ENCODE peak calls at places on chromosomes 7 and 10, in four cellular contexts. W is GM12878, U is HepG2, I is K562. O is an unnamed sample.

GRCh38 chr10:1054684-1055083 is 1.5 kb upstream of the WDR37 start:
- DNase-seq in W (no peak), U (no peak), I (no peak), O (peak)

GRCh38 chr7:135147899-135148721 is at the start of gene TMEM140:
- DNase-seq in W (peak), U (peak), I (no peak), O (no peak)

GRCh38 chr10:18690541-18690940 is 31.3 kb downstream of the ARL5B start:
- DNase-seq in W (no peak), U (no peak), I (no peak), O (no peak)

GRCh38 chr7:801940-802364 is 30.3 kb upstream of the SUN1 start:
- DNase-seq in W (no peak), U (no peak), I (no peak), O (no peak)

GRCh38 chr7:116574025-116574822 is 49.4 kb downstream of the CAV1 start:
- DNase-seq in W (no peak), U (no peak), I (no peak), O (no peak)

GRCh38 chr10:78212134-78212785 is 178.6 kb downstream of the RPS24 start:
- DNase-seq in W (no peak), U (no peak), I (no peak), O (no peak)

GRCh38 chr7:19442016-19442785 is 266.6 kb downstream of the POLR1F start:
- DNase-seq in W (no peak), U (no peak), I (no peak), O (peak)

GRCh38 chr10:54434782-54435181 is 366.2 kb downstream of the PCDH15 start:
- DNase-seq in W (no peak), U (no peak), I (no peak), O (no peak)

GRCh38 chr10:120979435-120980315 is 128.5 kb downstream of the WDR11 start:
- DNase-seq in W (no peak), U (peak), I (no peak), O (peak)

GRCh38 chr10:104304927-104305326 is 33.3 kb downstream of the ITPRIP start:
- DNase-seq in W (no peak), U (no peak), I (no peak), O (no peak)

GRCh38 chr10:27372095-27372494 is 131.5 kb upstream of the ACBD5 start:
- DNase-seq in W (no peak), U (no peak), I (no peak), O (no peak)

GRCh38 chr7:132359746-132360145 is 216.5 kb downstream of the PLXNA4 start:
- DNase-seq in W (no peak), U (no peak), I (no peak), O (no peak)
- TF ChIP-seq SP1 in W (no peak), U (no peak), I (no peak), O (no peak)

GRCh38 chr10:118800920-118801319 is 46.1 kb upstream of the CACUL1 start:
- DNase-seq in W (no peak), U (peak), I (no peak), O (peak)
- TF ChIP-seq FOXM1 in W (no peak), U (no peak), I (no peak), O (no peak)

DNA sequence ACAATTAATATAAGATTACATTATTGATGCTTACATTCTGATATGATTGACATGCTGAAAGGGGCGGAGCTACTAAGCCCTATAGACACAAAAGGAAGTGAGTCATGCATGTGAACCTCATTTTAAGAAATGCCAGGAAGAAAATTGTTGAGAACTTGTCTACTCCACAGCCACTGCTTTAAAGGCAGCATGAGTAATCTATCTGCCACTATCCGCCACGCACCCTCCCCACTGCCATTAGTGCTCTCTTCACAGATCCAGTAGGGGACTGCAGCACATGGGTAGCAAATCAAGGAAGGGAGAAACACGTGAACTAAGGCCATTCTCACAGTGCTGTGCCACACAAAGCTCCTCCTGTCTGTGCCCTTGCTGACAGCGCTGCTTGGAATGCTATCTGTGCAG is 524.8 kb downstream of the GRM8 start:
- DNase-seq in W (no peak), U (no peak), I (peak), O (no peak)
- TF ChIP-seq SP1 in W (no peak), U (no peak), I (no peak), O (no peak)

GRCh38 chr7:131898418-131898817 is 342.0 kb upstream of the PODXL start:
- DNase-seq in W (no peak), U (no peak), I (no peak), O (no peak)
- TF ChIP-seq FOXM1 in W (no peak), U (no peak), I (no peak), O (no peak)

DNA sequence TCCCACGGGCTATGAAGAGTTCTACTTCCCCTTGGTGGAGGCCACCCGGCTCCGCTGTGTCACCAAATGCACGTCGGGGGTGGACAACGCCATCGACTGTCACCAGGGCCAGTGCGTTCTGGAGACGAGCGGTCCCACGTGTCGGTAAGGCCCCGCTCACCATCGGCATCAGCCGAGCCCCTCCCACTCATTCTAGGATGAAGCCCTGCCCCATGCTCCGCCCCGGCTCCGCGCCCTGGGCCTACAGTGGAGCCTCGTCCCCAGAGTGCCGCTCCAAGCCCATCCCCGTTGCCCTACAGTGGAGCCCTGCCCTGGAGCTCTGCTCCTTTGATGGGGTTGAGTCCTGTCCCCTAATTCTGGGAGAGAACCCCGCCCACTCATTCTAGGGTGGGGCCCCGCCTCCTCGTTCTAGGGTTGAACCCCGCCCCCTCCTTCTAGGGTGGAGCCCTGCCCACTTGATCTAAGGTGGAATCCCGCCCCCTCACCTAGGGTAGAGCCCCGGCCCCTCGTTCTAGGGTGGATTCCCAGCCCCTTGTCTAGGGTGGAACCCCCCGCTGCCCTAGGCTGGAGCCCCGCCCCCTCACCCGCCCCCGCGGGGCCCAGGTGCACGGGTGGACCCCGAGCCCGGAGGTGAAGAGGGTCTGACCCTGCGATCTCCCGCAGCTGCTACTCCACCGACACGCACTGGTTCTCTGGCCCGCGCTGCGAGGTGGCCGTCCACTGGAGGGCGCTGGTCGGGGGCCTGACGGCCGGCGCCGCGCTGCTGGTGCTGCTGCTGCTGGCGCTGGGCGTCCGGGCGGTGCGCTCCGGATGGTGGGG is 3.4 kb upstream of the MUC12 start:
- DNase-seq in W (no peak), U (peak), I (peak), O (peak)
- TF ChIP-seq SP1 in W (no peak), U (peak), I (peak), O (no peak)

GRCh38 chr10:124221356-124222297 is 128.2 kb upstream of the CHST15 start:
- DNase-seq in W (peak), U (no peak), I (no peak), O (no peak)
- TF ChIP-seq FOXM1 in W (peak), U (no peak), I (no peak), O (no peak)

GRCh38 chr7:24922099-24922773 is 57.7 kb downstream of the OSBPL3 start:
- DNase-seq in W (no peak), U (no peak), I (no peak), O (no peak)
- TF ChIP-seq SP1 in W (no peak), U (no peak), I (no peak), O (no peak)

DNA sequence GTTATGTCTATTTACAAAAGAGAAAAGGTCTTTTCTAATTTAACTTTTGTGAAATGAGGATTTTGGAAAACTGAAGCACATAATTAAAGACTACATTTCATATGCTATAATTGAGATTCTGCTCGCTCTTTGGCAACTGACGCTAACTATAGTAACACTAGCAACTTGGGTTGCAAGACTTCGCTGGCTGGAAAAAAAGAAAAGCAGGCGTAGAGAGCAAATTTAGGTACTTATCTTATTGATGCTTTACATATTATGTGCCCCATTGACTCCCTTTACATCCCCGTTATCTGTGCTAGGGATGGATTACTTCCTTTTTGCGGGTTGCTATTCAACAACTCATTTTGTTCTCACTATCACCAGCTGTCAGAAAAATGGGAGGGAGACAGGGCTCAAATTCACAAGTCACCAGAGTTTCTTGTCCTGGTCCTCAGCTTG is 10.5 kb downstream of the SEMA3C start:
- DNase-seq in W (no peak), U (no peak), I (no peak), O (no peak)
- TF ChIP-seq FOXM1 in W (no peak), U (no peak), I (no peak), O (no peak)